ENCODE peak calls at places on chromosomes 6 and 20, in nine cellular contexts. P, F, E, W, O, C, I, J and Y are unnamed samples.

GRCh38 chr20:62831361-62831788 is 14.5 kb downstream of the COL9A3 start:
- DNase-seq in P (no peak), F (no peak), E (no peak), W (no peak), O (no peak), C (no peak), I (no peak), J (no peak), Y (no peak)

GRCh38 chr6:50825375-50826036 is 6.8 kb downstream of the TFAP2B start:
- DNase-seq in P (no peak), F (no peak), E (no peak), W (no peak), O (no peak), C (no peak), I (no peak), J (no peak), Y (no peak)

GRCh38 chr6:2738373-2738979 is 12.2 kb downstream of the MYLK4 start:
- DNase-seq in P (peak), F (no peak), E (peak), W (peak), O (no peak), C (peak), I (peak), J (peak), Y (no peak)

GRCh38 chr20:36175016-36175415 is 20.5 kb downstream of the EPB41L1 start:
- DNase-seq in P (no peak), F (no peak), E (no peak), W (peak), O (no peak), C (no peak), I (no peak), J (peak), Y (no peak)

GRCh38 chr6:169328112-169328801 is 74.6 kb upstream of the THBS2 start:
- DNase-seq in P (no peak), F (no peak), E (peak), W (peak), O (no peak), C (no peak), I (no peak), J (peak), Y (no peak)

GRCh38 chr20:5933802-5934436 is 16.4 kb downstream of the TRMT6 start:
- DNase-seq in P (peak), F (no peak), E (peak), W (peak), O (no peak), C (no peak), I (no peak), J (no peak), Y (no peak)

GRCh38 chr20:23242556-23243180 is 107.9 kb upstream of the NXT1 start:
- DNase-seq in P (no peak), F (peak), E (no peak), W (no peak), O (no peak), C (no peak), I (no peak), J (no peak), Y (no peak)

GRCh38 chr20:10511166-10511506 is 76.0 kb downstream of the SLX4IP start:
- DNase-seq in P (no peak), F (no peak), E (no peak), W (no peak), O (no peak), C (no peak), I (no peak), J (no peak), Y (no peak)

GRCh38 chr6:157490870-157491269 is 109.9 kb downstream of the ZDHHC14 start:
- DNase-seq in P (no peak), F (no peak), E (no peak), W (no peak), O (no peak), C (no peak), I (no peak), J (no peak), Y (no peak)

GRCh38 chr6:153511896-153512496 is 380.9 kb upstream of the RGS17 start:
- DNase-seq in P (peak), F (no peak), E (peak), W (peak), O (no peak), C (no peak), I (peak), J (peak), Y (no peak)

GRCh38 chr6:3001773-3002293 is 2.1 kb downstream of the NQO2 start:
- DNase-seq in P (peak), F (no peak), E (peak), W (peak), O (no peak), C (no peak), I (peak), J (peak), Y (no peak)

GRCh38 chr6:166595061-166595780 is 8.7 kb upstream of the RAMACL start:
- DNase-seq in P (no peak), F (no peak), E (peak), W (peak), O (no peak), C (no peak), I (no peak), J (peak), Y (no peak)

GRCh38 chr20:52137850-52138249 is 53.7 kb downstream of the ZFP64 start:
- DNase-seq in P (no peak), F (no peak), E (no peak), W (no peak), O (no peak), C (no peak), I (no peak), J (no peak), Y (no peak)

GRCh38 chr6:106728296-106728870 is 99.0 kb downstream of the QRSL1 start:
- DNase-seq in P (no peak), F (peak), E (no peak), W (no peak), O (no peak), C (no peak), I (no peak), J (no peak), Y (no peak)

GRCh38 chr6:10528170-10528981 is 7.2 kb downstream of the GCNT2 start:
- DNase-seq in P (no peak), F (no peak), E (peak), W (peak), O (peak), C (no peak), I (peak), J (no peak), Y (no peak)

GRCh38 chr6:55276745-55277627 is 50.3 kb upstream of the GFRAL start:
- DNase-seq in P (peak), F (no peak), E (peak), W (peak), O (no peak), C (no peak), I (peak), J (peak), Y (no peak)

GRCh38 chr6:2989332-2990178 is 10.1 kb upstream of the NQO2 start:
- DNase-seq in P (peak), F (peak), E (peak), W (peak), O (peak), C (peak), I (peak), J (peak), Y (peak)